ENCODE peak calls at places on chromosomes 12 and 14, in eight cellular contexts. G, O, L, N, H, V, K and D are unnamed samples.

GRCh38 chr12:48980953-48981756 is 3.0 kb downstream of the WNT1 start:
- DNase-seq in G (peak; percentile 65), O (no peak), L (no peak), N (no peak), H (no peak), V (no peak), K (peak; percentile 47), D (peak; percentile 91)

GRCh38 chr14:91409991-91410401 is 7.6 kb downstream of the CCDC88C start:
- DNase-seq in G (no peak), O (no peak), L (no peak), N (no peak), H (no peak), V (no peak), K (no peak), D (no peak)

GRCh38 chr12:77847060-77847541 is 16.4 kb downstream of the NAV3 start:
- DNase-seq in G (no peak), O (no peak), L (no peak), N (peak; percentile 67), H (no peak), V (peak; percentile 10), K (no peak), D (no peak)

GRCh38 chr12:42960087-42960527 is 370.6 kb upstream of the PRICKLE1 start:
- DNase-seq in G (no peak), O (no peak), L (no peak), N (peak; percentile 90), H (no peak), V (no peak), K (no peak), D (no peak)

GRCh38 chr14:69739486-69739885 is 27.5 kb upstream of the SRSF5 start:
- DNase-seq in G (no peak), O (no peak), L (no peak), N (no peak), H (no peak), V (no peak), K (no peak), D (no peak)

GRCh38 chr12:29148065-29148957 is 767 bp upstream of the FAR2 start:
- DNase-seq in G (peak; percentile 12), O (no peak), L (peak; percentile 71), N (peak; percentile 5), H (no peak), V (peak; percentile 37), K (no peak), D (no peak)

GRCh38 chr12:106780010-106780625 is 5.6 kb downstream of the RIC8B start:
- DNase-seq in G (no peak), O (no peak), L (no peak), N (peak; percentile 32), H (no peak), V (no peak), K (no peak), D (no peak)

GRCh38 chr12:65756956-65757511 is 67.2 kb upstream of the HMGA2 start:
- DNase-seq in G (no peak), O (no peak), L (no peak), N (no peak), H (no peak), V (no peak), K (no peak), D (no peak)

GRCh38 chr12:90514325-90514724 is 440.7 kb downstream of the CCER1 start:
- DNase-seq in G (no peak), O (no peak), L (no peak), N (no peak), H (no peak), V (peak; percentile 64), K (no peak), D (no peak)

GRCh38 chr12:24152270-24152669 is 202.8 kb upstream of the SOX5 start:
- DNase-seq in G (no peak), O (no peak), L (no peak), N (no peak), H (no peak), V (no peak), K (no peak), D (no peak)

GRCh38 chr12:82314406-82314892 is 43.7 kb downstream of the CCDC59 start:
- DNase-seq in G (peak; percentile 78), O (no peak), L (peak; percentile 53), N (peak; percentile 59), H (no peak), V (no peak), K (no peak), D (peak; percentile 92)

GRCh38 chr12:78531831-78532230 is 332.7 kb upstream of the SYT1 start:
- DNase-seq in G (no peak), O (no peak), L (no peak), N (no peak), H (no peak), V (no peak), K (no peak), D (no peak)

GRCh38 chr12:56040151-56040550 is 1.6 kb upstream of the RPS26 start:
- DNase-seq in G (no peak), O (no peak), L (no peak), N (no peak), H (no peak), V (no peak), K (no peak), D (no peak)

GRCh38 chr12:123801573-123802178 is 39.6 kb downstream of the DNAH10 start:
- DNase-seq in G (no peak), O (no peak), L (no peak), N (peak; percentile 12), H (no peak), V (peak; percentile 38), K (no peak), D (no peak)

GRCh38 chr12:114812858-114813761 is 129.1 kb upstream of the TBX3 start:
- DNase-seq in G (no peak), O (no peak), L (no peak), N (no peak), H (no peak), V (peak; percentile 82), K (no peak), D (peak; percentile 56)

GRCh38 chr12:41521872-41522379 is 333.8 kb downstream of the PDZRN4 start:
- DNase-seq in G (no peak), O (no peak), L (no peak), N (peak; percentile 69), H (no peak), V (peak; percentile 70), K (no peak), D (no peak)

GRCh38 chr14:55556929-55557623 is 22.9 kb upstream of the KTN1 start:
- DNase-seq in G (no peak), O (no peak), L (peak; percentile 67), N (peak; percentile 91), H (peak; percentile 86), V (peak; percentile 97), K (no peak), D (no peak)

GRCh38 chr14:38039526-38039925 is 168.2 kb upstream of the SSTR1 start:
- DNase-seq in G (no peak), O (no peak), L (no peak), N (no peak), H (no peak), V (peak; percentile 3), K (no peak), D (no peak)

GRCh38 chr12:106239951-106240335 is 7.9 kb downstream of the CKAP4 start:
- DNase-seq in G (no peak), O (no peak), L (no peak), N (no peak), H (no peak), V (no peak), K (no peak), D (peak; percentile 36)

GRCh38 chr12:55932546-55932919 is 1.6 kb downstream of the DGKA start:
- DNase-seq in G (no peak), O (no peak), L (peak; percentile 43), N (peak; percentile 58), H (no peak), V (peak; percentile 55), K (no peak), D (peak; percentile 61)

GRCh38 chr12:2624543-2625266 is 170.1 kb upstream of the FKBP4 start:
- DNase-seq in G (peak; percentile 87), O (no peak), L (no peak), N (peak; percentile 67), H (no peak), V (peak; percentile 27), K (no peak), D (peak; percentile 96)

GRCh38 chr14:26330982-26331381 is 266.9 kb downstream of the NOVA1 start:
- DNase-seq in G (no peak), O (no peak), L (no peak), N (no peak), H (no peak), V (no peak), K (no peak), D (peak; percentile 43)

GRCh38 chr12:82652071-82652470 is 34.6 kb upstream of the TMTC2 start:
- DNase-seq in G (no peak), O (no peak), L (no peak), N (no peak), H (no peak), V (no peak), K (no peak), D (no peak)

GRCh38 chr12:17976202-17976601 is 113.8 kb downstream of the RERGL start:
- DNase-seq in G (peak; percentile 65), O (no peak), L (no peak), N (peak; percentile 17), H (no peak), V (no peak), K (no peak), D (peak; percentile 89)

GRCh38 chr14:60945984-60946383 is 34.9 kb downstream of the TRMT5 start:
- DNase-seq in G (no peak), O (no peak), L (no peak), N (no peak), H (no peak), V (peak; percentile 18), K (no peak), D (no peak)

GRCh38 chr12:18969512-18969911 is 160.0 kb upstream of the PLEKHA5 start:
- DNase-seq in G (no peak), O (no peak), L (no peak), N (no peak), H (no peak), V (no peak), K (no peak), D (no peak)

GRCh38 chr12:48856379-48856778 is 4.4 kb upstream of the DDX23 start:
- DNase-seq in G (no peak), O (no peak), L (no peak), N (no peak), H (no peak), V (no peak), K (no peak), D (no peak)

GRCh38 chr12:2282321-2282720 is 229.5 kb downstream of the CACNA1C start:
- DNase-seq in G (peak; percentile 35), O (no peak), L (no peak), N (no peak), H (no peak), V (no peak), K (no peak), D (peak; percentile 86)

GRCh38 chr14:66395300-66395699 is 90.9 kb upstream of the CCDC196 start:
- DNase-seq in G (no peak), O (peak; percentile 29), L (no peak), N (peak; percentile 12), H (no peak), V (no peak), K (no peak), D (peak; percentile 49)

GRCh38 chr12:132284071-132284492 is 45.3 kb downstream of the GALNT9 start:
- DNase-seq in G (no peak), O (no peak), L (no peak), N (no peak), H (peak; percentile 31), V (no peak), K (no peak), D (no peak)

GRCh38 chr14:63499701-63500250 is 43.4 kb downstream of the PPP2R5E start:
- DNase-seq in G (no peak), O (no peak), L (no peak), N (no peak), H (no peak), V (peak; percentile 93), K (no peak), D (no peak)